ENCODE peak calls at places on chromosomes 6 and 20, in eight cellular contexts. N is AG09319, I is hepatocyte, T is brain microvascular endothelial cell, G is midbrain, M is NB4, H is LoVo, C is SJSA1. F is an unnamed sample.
A peak's percentile ranks its signal among the peaks of the same experiment; 100 is the strongest.

GRCh38 chr6:19891446-19891845 is 54.3 kb downstream of the ID4 start:
- DNase-seq in N (no peak), I (no peak), T (no peak), G (no peak), M (no peak), H (no peak), C (no peak), F (no peak)

GRCh38 chr6:1364791-1365190 is 24.6 kb upstream of the FOXF2 start:
- DNase-seq in N (no peak), I (no peak), T (no peak), G (no peak), M (no peak), H (no peak), C (no peak), F (no peak)

GRCh38 chr6:166626177-166627038 is 643 bp downstream of the RPS6KA2 start:
- DNase-seq in N (no peak), I (peak; percentile 77), T (no peak), G (no peak), M (peak; percentile 63), H (no peak), C (peak; percentile 31), F (peak; percentile 88)

GRCh38 chr20:25547063-25547462 is 38.3 kb downstream of the NINL start:
- DNase-seq in N (no peak), I (no peak), T (no peak), G (no peak), M (no peak), H (no peak), C (no peak), F (no peak)

GRCh38 chr6:158799051-158799792 is 19.9 kb downstream of the EZR start:
- DNase-seq in N (no peak), I (peak; percentile 61), T (peak; percentile 27), G (peak; percentile 11), M (no peak), H (peak; percentile 71), C (no peak), F (peak; percentile 30)

GRCh38 chr20:62332421-62332820 is 29.6 kb downstream of the ADRM1 start:
- DNase-seq in N (no peak), I (no peak), T (no peak), G (no peak), M (no peak), H (no peak), C (no peak), F (no peak)

GRCh38 chr20:10648651-10649050 is 25.1 kb downstream of the JAG1 start:
- DNase-seq in N (peak; percentile 67), I (no peak), T (peak; percentile 92), G (no peak), M (no peak), H (no peak), C (peak; percentile 80), F (no peak)

GRCh38 chr6:167560673-167561569 is 236.0 kb downstream of the TTLL2 start:
- DNase-seq in N (no peak), I (no peak), T (no peak), G (no peak), M (no peak), H (no peak), C (no peak), F (no peak)

GRCh38 chr6:142907017-142907470 is 37.9 kb downstream of the HIVEP2 start:
- DNase-seq in N (no peak), I (no peak), T (no peak), G (no peak), M (no peak), H (no peak), C (no peak), F (no peak)

GRCh38 chr6:20409427-20409971 is 7.8 kb downstream of the E2F3 start:
- DNase-seq in N (no peak), I (no peak), T (no peak), G (no peak), M (no peak), H (no peak), C (no peak), F (no peak)

GRCh38 chr20:61993058-61993457 is 72.6 kb downstream of the TAF4 start:
- DNase-seq in N (no peak), I (no peak), T (no peak), G (no peak), M (no peak), H (no peak), C (no peak), F (no peak)

GRCh38 chr6:132817554-132818403 is 3.4 kb downstream of the RPS12 start:
- DNase-seq in N (no peak), I (no peak), T (no peak), G (no peak), M (peak; percentile 12), H (no peak), C (no peak), F (peak; percentile 38)

GRCh38 chr6:28944412-28945006 is 20.7 kb upstream of the TRIM27 start:
- DNase-seq in N (peak; percentile 56), I (peak; percentile 88), T (peak; percentile 77), G (peak; percentile 82), M (peak; percentile 83), H (peak; percentile 75), C (peak; percentile 73), F (peak; percentile 83)

GRCh38 chr6:44004625-44005506 is 122.4 kb downstream of the MRPL14 start:
- DNase-seq in N (no peak), I (no peak), T (no peak), G (no peak), M (peak; percentile 67), H (no peak), C (no peak), F (peak; percentile 25)

GRCh38 chr6:22621701-22622100 is 52.3 kb downstream of the HDGFL1 start:
- DNase-seq in N (no peak), I (no peak), T (no peak), G (no peak), M (no peak), H (no peak), C (no peak), F (no peak)

GRCh38 chr20:63696628-63697356 is at the start of gene TNFRSF6B:
- DNase-seq in N (no peak), I (no peak), T (no peak), G (no peak), M (no peak), H (no peak), C (no peak), F (peak; percentile 55)

GRCh38 chr6:80214436-80215022 is 108.1 kb downstream of the BCKDHB start:
- DNase-seq in N (peak; percentile 20), I (peak; percentile 77), T (peak; percentile 57), G (peak; percentile 50), M (peak; percentile 51), H (peak; percentile 57), C (peak; percentile 47), F (peak; percentile 75)

GRCh38 chr20:53677447-53678314 is 84.0 kb upstream of the ZNF217 start:
- DNase-seq in N (no peak), I (peak; percentile 75), T (no peak), G (peak; percentile 13), M (peak; percentile 97), H (no peak), C (no peak), F (no peak)